ENCODE peak calls at places on chromosomes 3 and 15, in six cellular contexts. One of them, this sample, is unnamed.

GRCh38 chr3:64873400-64873799 is 185.6 kb upstream of the ADAMTS9 start:
- DNase-seq in amniotic stem cell: no peak
- DNase-seq in Calu3: no peak
- DNase-seq in activated T-cell treated with anti-CD3 and anti-CD28 coated beads, Interleukin-2, amount 50 U/mL, for 72 hours: no peak
- DNase-seq in AG08395: no peak
- DNase-seq in stimulated activated CD4-positive, alpha-beta T cell treated with anti-CD3 and anti-CD28 coated beads, Interleukin-15, amount 100 ng/mL, for 1 hour: no peak
- DNase-seq in this sample: peak; percentile 53

GRCh38 chr3:159732172-159733111 is 256.2 kb upstream of the IL12A start:
- DNase-seq in amniotic stem cell: peak; percentile 38
- DNase-seq in Calu3: peak; percentile 52
- DNase-seq in activated T-cell treated with anti-CD3 and anti-CD28 coated beads, Interleukin-2, amount 50 U/mL, for 72 hours: no peak
- DNase-seq in AG08395: peak; percentile 72
- DNase-seq in stimulated activated CD4-positive, alpha-beta T cell treated with anti-CD3 and anti-CD28 coated beads, Interleukin-15, amount 100 ng/mL, for 1 hour: no peak
- DNase-seq in this sample: peak; percentile 91

GRCh38 chr15:85518979-85519761 is 138.8 kb downstream of the AKAP13 start:
- DNase-seq in amniotic stem cell: no peak
- DNase-seq in Calu3: no peak
- DNase-seq in activated T-cell treated with anti-CD3 and anti-CD28 coated beads, Interleukin-2, amount 50 U/mL, for 72 hours: no peak
- DNase-seq in AG08395: no peak
- DNase-seq in stimulated activated CD4-positive, alpha-beta T cell treated with anti-CD3 and anti-CD28 coated beads, Interleukin-15, amount 100 ng/mL, for 1 hour: no peak
- DNase-seq in this sample: no peak

GRCh38 chr3:17800232-17800631 is 57.8 kb upstream of the TBC1D5 start:
- DNase-seq in amniotic stem cell: no peak
- DNase-seq in Calu3: no peak
- DNase-seq in activated T-cell treated with anti-CD3 and anti-CD28 coated beads, Interleukin-2, amount 50 U/mL, for 72 hours: no peak
- DNase-seq in AG08395: no peak
- DNase-seq in stimulated activated CD4-positive, alpha-beta T cell treated with anti-CD3 and anti-CD28 coated beads, Interleukin-15, amount 100 ng/mL, for 1 hour: no peak
- DNase-seq in this sample: no peak

GRCh38 chr3:190424478-190425439 is 24.9 kb downstream of the TMEM207 start:
- DNase-seq in amniotic stem cell: peak; percentile 48
- DNase-seq in Calu3: peak; percentile 86
- DNase-seq in activated T-cell treated with anti-CD3 and anti-CD28 coated beads, Interleukin-2, amount 50 U/mL, for 72 hours: peak; percentile 50
- DNase-seq in AG08395: peak; percentile 55
- DNase-seq in stimulated activated CD4-positive, alpha-beta T cell treated with anti-CD3 and anti-CD28 coated beads, Interleukin-15, amount 100 ng/mL, for 1 hour: no peak
- DNase-seq in this sample: peak; percentile 89

GRCh38 chr3:195746751-195747150 is 26.0 kb downstream of the MUC20 start:
- DNase-seq in amniotic stem cell: no peak
- DNase-seq in Calu3: no peak
- DNase-seq in activated T-cell treated with anti-CD3 and anti-CD28 coated beads, Interleukin-2, amount 50 U/mL, for 72 hours: no peak
- DNase-seq in AG08395: no peak
- DNase-seq in stimulated activated CD4-positive, alpha-beta T cell treated with anti-CD3 and anti-CD28 coated beads, Interleukin-15, amount 100 ng/mL, for 1 hour: no peak
- DNase-seq in this sample: no peak

GRCh38 chr15:52677593-52677992 is 1.6 kb downstream of the ATOSA start:
- DNase-seq in amniotic stem cell: no peak
- DNase-seq in Calu3: no peak
- DNase-seq in activated T-cell treated with anti-CD3 and anti-CD28 coated beads, Interleukin-2, amount 50 U/mL, for 72 hours: no peak
- DNase-seq in AG08395: no peak
- DNase-seq in stimulated activated CD4-positive, alpha-beta T cell treated with anti-CD3 and anti-CD28 coated beads, Interleukin-15, amount 100 ng/mL, for 1 hour: no peak
- DNase-seq in this sample: no peak

GRCh38 chr3:17639765-17640164 is 102.7 kb downstream of the TBC1D5 start:
- DNase-seq in amniotic stem cell: peak; percentile 51
- DNase-seq in Calu3: peak; percentile 17
- DNase-seq in activated T-cell treated with anti-CD3 and anti-CD28 coated beads, Interleukin-2, amount 50 U/mL, for 72 hours: no peak
- DNase-seq in AG08395: peak; percentile 45
- DNase-seq in stimulated activated CD4-positive, alpha-beta T cell treated with anti-CD3 and anti-CD28 coated beads, Interleukin-15, amount 100 ng/mL, for 1 hour: no peak
- DNase-seq in this sample: peak; percentile 64

GRCh38 chr3:65732060-65732933 is 306.4 kb downstream of the MAGI1 start:
- DNase-seq in amniotic stem cell: peak; percentile 50
- DNase-seq in Calu3: peak; percentile 30
- DNase-seq in activated T-cell treated with anti-CD3 and anti-CD28 coated beads, Interleukin-2, amount 50 U/mL, for 72 hours: peak; percentile 20
- DNase-seq in AG08395: peak; percentile 81
- DNase-seq in stimulated activated CD4-positive, alpha-beta T cell treated with anti-CD3 and anti-CD28 coated beads, Interleukin-15, amount 100 ng/mL, for 1 hour: no peak
- DNase-seq in this sample: peak; percentile 82

GRCh38 chr3:100852882-100853281 is 140.3 kb downstream of the ABI3BP start:
- DNase-seq in amniotic stem cell: no peak
- DNase-seq in Calu3: no peak
- DNase-seq in activated T-cell treated with anti-CD3 and anti-CD28 coated beads, Interleukin-2, amount 50 U/mL, for 72 hours: no peak
- DNase-seq in AG08395: no peak
- DNase-seq in stimulated activated CD4-positive, alpha-beta T cell treated with anti-CD3 and anti-CD28 coated beads, Interleukin-15, amount 100 ng/mL, for 1 hour: no peak
- DNase-seq in this sample: no peak

GRCh38 chr15:59646271-59646670 is 11.0 kb downstream of the GTF2A2 start:
- DNase-seq in amniotic stem cell: no peak
- DNase-seq in Calu3: no peak
- DNase-seq in activated T-cell treated with anti-CD3 and anti-CD28 coated beads, Interleukin-2, amount 50 U/mL, for 72 hours: no peak
- DNase-seq in AG08395: no peak
- DNase-seq in stimulated activated CD4-positive, alpha-beta T cell treated with anti-CD3 and anti-CD28 coated beads, Interleukin-15, amount 100 ng/mL, for 1 hour: no peak
- DNase-seq in this sample: no peak

GRCh38 chr3:127735767-127736693 is 63.3 kb downstream of the ABTB1 start:
- DNase-seq in amniotic stem cell: peak; percentile 67
- DNase-seq in Calu3: no peak
- DNase-seq in activated T-cell treated with anti-CD3 and anti-CD28 coated beads, Interleukin-2, amount 50 U/mL, for 72 hours: no peak
- DNase-seq in AG08395: peak; percentile 67
- DNase-seq in stimulated activated CD4-positive, alpha-beta T cell treated with anti-CD3 and anti-CD28 coated beads, Interleukin-15, amount 100 ng/mL, for 1 hour: no peak
- DNase-seq in this sample: no peak

GRCh38 chr15:39503526-39503925 is 77.4 kb upstream of the THBS1 start:
- DNase-seq in amniotic stem cell: no peak
- DNase-seq in Calu3: no peak
- DNase-seq in activated T-cell treated with anti-CD3 and anti-CD28 coated beads, Interleukin-2, amount 50 U/mL, for 72 hours: no peak
- DNase-seq in AG08395: no peak
- DNase-seq in stimulated activated CD4-positive, alpha-beta T cell treated with anti-CD3 and anti-CD28 coated beads, Interleukin-15, amount 100 ng/mL, for 1 hour: no peak
- DNase-seq in this sample: no peak

GRCh38 chr3:6262035-6262434 is 598.9 kb upstream of the GRM7 start:
- DNase-seq in amniotic stem cell: no peak
- DNase-seq in Calu3: no peak
- DNase-seq in activated T-cell treated with anti-CD3 and anti-CD28 coated beads, Interleukin-2, amount 50 U/mL, for 72 hours: no peak
- DNase-seq in AG08395: no peak
- DNase-seq in stimulated activated CD4-positive, alpha-beta T cell treated with anti-CD3 and anti-CD28 coated beads, Interleukin-15, amount 100 ng/mL, for 1 hour: no peak
- DNase-seq in this sample: no peak

GRCh38 chr15:93506646-93507045 is 417.6 kb upstream of the RGMA start:
- DNase-seq in amniotic stem cell: no peak
- DNase-seq in Calu3: no peak
- DNase-seq in activated T-cell treated with anti-CD3 and anti-CD28 coated beads, Interleukin-2, amount 50 U/mL, for 72 hours: no peak
- DNase-seq in AG08395: no peak
- DNase-seq in stimulated activated CD4-positive, alpha-beta T cell treated with anti-CD3 and anti-CD28 coated beads, Interleukin-15, amount 100 ng/mL, for 1 hour: no peak
- DNase-seq in this sample: no peak

GRCh38 chr3:137304313-137305056 is 346.7 kb downstream of the IL20RB start:
- DNase-seq in amniotic stem cell: no peak
- DNase-seq in Calu3: no peak
- DNase-seq in activated T-cell treated with anti-CD3 and anti-CD28 coated beads, Interleukin-2, amount 50 U/mL, for 72 hours: no peak
- DNase-seq in AG08395: no peak
- DNase-seq in stimulated activated CD4-positive, alpha-beta T cell treated with anti-CD3 and anti-CD28 coated beads, Interleukin-15, amount 100 ng/mL, for 1 hour: no peak
- DNase-seq in this sample: peak; percentile 28

GRCh38 chr3:111601810-111602209 is 6.7 kb upstream of the ZBED2 start:
- DNase-seq in amniotic stem cell: no peak
- DNase-seq in Calu3: peak; percentile 25
- DNase-seq in activated T-cell treated with anti-CD3 and anti-CD28 coated beads, Interleukin-2, amount 50 U/mL, for 72 hours: no peak
- DNase-seq in AG08395: no peak
- DNase-seq in stimulated activated CD4-positive, alpha-beta T cell treated with anti-CD3 and anti-CD28 coated beads, Interleukin-15, amount 100 ng/mL, for 1 hour: no peak
- DNase-seq in this sample: no peak

GRCh38 chr15:41772720-41773331 is 1.5 kb upstream of the MAPKBP1 start:
- DNase-seq in amniotic stem cell: peak; percentile 56
- DNase-seq in Calu3: peak; percentile 27
- DNase-seq in activated T-cell treated with anti-CD3 and anti-CD28 coated beads, Interleukin-2, amount 50 U/mL, for 72 hours: peak; percentile 51
- DNase-seq in AG08395: peak; percentile 82
- DNase-seq in stimulated activated CD4-positive, alpha-beta T cell treated with anti-CD3 and anti-CD28 coated beads, Interleukin-15, amount 100 ng/mL, for 1 hour: peak; percentile 13
- DNase-seq in this sample: peak; percentile 86

GRCh38 chr3:122349171-122349570 is 24.1 kb downstream of the CSTA start:
- DNase-seq in amniotic stem cell: no peak
- DNase-seq in Calu3: no peak
- DNase-seq in activated T-cell treated with anti-CD3 and anti-CD28 coated beads, Interleukin-2, amount 50 U/mL, for 72 hours: no peak
- DNase-seq in AG08395: no peak
- DNase-seq in stimulated activated CD4-positive, alpha-beta T cell treated with anti-CD3 and anti-CD28 coated beads, Interleukin-15, amount 100 ng/mL, for 1 hour: no peak
- DNase-seq in this sample: no peak

GRCh38 chr3:66715806-66716205 is 215.0 kb upstream of the LRIG1 start:
- DNase-seq in amniotic stem cell: no peak
- DNase-seq in Calu3: no peak
- DNase-seq in activated T-cell treated with anti-CD3 and anti-CD28 coated beads, Interleukin-2, amount 50 U/mL, for 72 hours: no peak
- DNase-seq in AG08395: no peak
- DNase-seq in stimulated activated CD4-positive, alpha-beta T cell treated with anti-CD3 and anti-CD28 coated beads, Interleukin-15, amount 100 ng/mL, for 1 hour: no peak
- DNase-seq in this sample: no peak

GRCh38 chr3:39281533-39281932 is 1.7 kb upstream of the CX3CR1 start:
- DNase-seq in amniotic stem cell: no peak
- DNase-seq in Calu3: no peak
- DNase-seq in activated T-cell treated with anti-CD3 and anti-CD28 coated beads, Interleukin-2, amount 50 U/mL, for 72 hours: no peak
- DNase-seq in AG08395: no peak
- DNase-seq in stimulated activated CD4-positive, alpha-beta T cell treated with anti-CD3 and anti-CD28 coated beads, Interleukin-15, amount 100 ng/mL, for 1 hour: no peak
- DNase-seq in this sample: no peak

GRCh38 chr3:148450819-148451218 is 246.9 kb upstream of the AGTR1 start:
- DNase-seq in amniotic stem cell: no peak
- DNase-seq in Calu3: peak; percentile 15
- DNase-seq in activated T-cell treated with anti-CD3 and anti-CD28 coated beads, Interleukin-2, amount 50 U/mL, for 72 hours: no peak
- DNase-seq in AG08395: no peak
- DNase-seq in stimulated activated CD4-positive, alpha-beta T cell treated with anti-CD3 and anti-CD28 coated beads, Interleukin-15, amount 100 ng/mL, for 1 hour: no peak
- DNase-seq in this sample: no peak

GRCh38 chr15:39108021-39108420 is 472.9 kb upstream of the THBS1 start:
- DNase-seq in amniotic stem cell: no peak
- DNase-seq in Calu3: no peak
- DNase-seq in activated T-cell treated with anti-CD3 and anti-CD28 coated beads, Interleukin-2, amount 50 U/mL, for 72 hours: no peak
- DNase-seq in AG08395: no peak
- DNase-seq in stimulated activated CD4-positive, alpha-beta T cell treated with anti-CD3 and anti-CD28 coated beads, Interleukin-15, amount 100 ng/mL, for 1 hour: no peak
- DNase-seq in this sample: no peak

GRCh38 chr3:67737911-67738865 is 83.8 kb upstream of the SUCLG2 start:
- DNase-seq in amniotic stem cell: no peak
- DNase-seq in Calu3: no peak
- DNase-seq in activated T-cell treated with anti-CD3 and anti-CD28 coated beads, Interleukin-2, amount 50 U/mL, for 72 hours: no peak
- DNase-seq in AG08395: no peak
- DNase-seq in stimulated activated CD4-positive, alpha-beta T cell treated with anti-CD3 and anti-CD28 coated beads, Interleukin-15, amount 100 ng/mL, for 1 hour: no peak
- DNase-seq in this sample: no peak

GRCh38 chr3:14177580-14178246 is 688 bp downstream of the XPC start:
- DNase-seq in amniotic stem cell: no peak
- DNase-seq in Calu3: no peak
- DNase-seq in activated T-cell treated with anti-CD3 and anti-CD28 coated beads, Interleukin-2, amount 50 U/mL, for 72 hours: peak; percentile 5
- DNase-seq in AG08395: no peak
- DNase-seq in stimulated activated CD4-positive, alpha-beta T cell treated with anti-CD3 and anti-CD28 coated beads, Interleukin-15, amount 100 ng/mL, for 1 hour: no peak
- DNase-seq in this sample: no peak

GRCh38 chr15:67564590-67565345 is 22.3 kb downstream of the MAP2K5 start:
- DNase-seq in amniotic stem cell: no peak
- DNase-seq in Calu3: no peak
- DNase-seq in activated T-cell treated with anti-CD3 and anti-CD28 coated beads, Interleukin-2, amount 50 U/mL, for 72 hours: no peak
- DNase-seq in AG08395: no peak
- DNase-seq in stimulated activated CD4-positive, alpha-beta T cell treated with anti-CD3 and anti-CD28 coated beads, Interleukin-15, amount 100 ng/mL, for 1 hour: no peak
- DNase-seq in this sample: no peak

GRCh38 chr3:72395654-72396415 is 452.4 kb downstream of the SHQ1 start:
- DNase-seq in amniotic stem cell: no peak
- DNase-seq in Calu3: no peak
- DNase-seq in activated T-cell treated with anti-CD3 and anti-CD28 coated beads, Interleukin-2, amount 50 U/mL, for 72 hours: no peak
- DNase-seq in AG08395: no peak
- DNase-seq in stimulated activated CD4-positive, alpha-beta T cell treated with anti-CD3 and anti-CD28 coated beads, Interleukin-15, amount 100 ng/mL, for 1 hour: no peak
- DNase-seq in this sample: no peak

GRCh38 chr15:29134239-29134638 is 135.4 kb downstream of the NSMCE3 start:
- DNase-seq in amniotic stem cell: no peak
- DNase-seq in Calu3: no peak
- DNase-seq in activated T-cell treated with anti-CD3 and anti-CD28 coated beads, Interleukin-2, amount 50 U/mL, for 72 hours: no peak
- DNase-seq in AG08395: no peak
- DNase-seq in stimulated activated CD4-positive, alpha-beta T cell treated with anti-CD3 and anti-CD28 coated beads, Interleukin-15, amount 100 ng/mL, for 1 hour: no peak
- DNase-seq in this sample: no peak

GRCh38 chr15:35755237-35755802 is 209.4 kb upstream of the DPH6 start:
- DNase-seq in amniotic stem cell: no peak
- DNase-seq in Calu3: no peak
- DNase-seq in activated T-cell treated with anti-CD3 and anti-CD28 coated beads, Interleukin-2, amount 50 U/mL, for 72 hours: no peak
- DNase-seq in AG08395: no peak
- DNase-seq in stimulated activated CD4-positive, alpha-beta T cell treated with anti-CD3 and anti-CD28 coated beads, Interleukin-15, amount 100 ng/mL, for 1 hour: no peak
- DNase-seq in this sample: no peak

GRCh38 chr3:127728417-127728816 is 55.7 kb downstream of the ABTB1 start:
- DNase-seq in amniotic stem cell: no peak
- DNase-seq in Calu3: no peak
- DNase-seq in activated T-cell treated with anti-CD3 and anti-CD28 coated beads, Interleukin-2, amount 50 U/mL, for 72 hours: no peak
- DNase-seq in AG08395: no peak
- DNase-seq in stimulated activated CD4-positive, alpha-beta T cell treated with anti-CD3 and anti-CD28 coated beads, Interleukin-15, amount 100 ng/mL, for 1 hour: no peak
- DNase-seq in this sample: no peak

GRCh38 chr15:68055224-68055705 is 1.1 kb downstream of the PIAS1 start:
- DNase-seq in amniotic stem cell: no peak
- DNase-seq in Calu3: peak; percentile 29
- DNase-seq in activated T-cell treated with anti-CD3 and anti-CD28 coated beads, Interleukin-2, amount 50 U/mL, for 72 hours: peak; percentile 72
- DNase-seq in AG08395: peak; percentile 35
- DNase-seq in stimulated activated CD4-positive, alpha-beta T cell treated with anti-CD3 and anti-CD28 coated beads, Interleukin-15, amount 100 ng/mL, for 1 hour: peak; percentile 16
- DNase-seq in this sample: peak; percentile 36

This sample was measured in mesendoderm.